ENCODE peak calls at places on chromosome 13, in four cellular contexts. One of them, this sample, is unnamed.

GRCh38 chr13:27177852-27178251 is 6.2 kb upstream of the USP12 start:
- DNase-seq in MM.1S: no peak
- DNase-seq in cardiac muscle cell: no peak
- DNase-seq in AG10803: no peak
- DNase-seq in this sample: no peak

GRCh38 chr13:66205807-66206206 is 1024.3 kb downstream of the PCDH9 start:
- DNase-seq in MM.1S: no peak
- DNase-seq in cardiac muscle cell: no peak
- DNase-seq in AG10803: no peak
- DNase-seq in this sample: no peak

GRCh38 chr13:22196777-22197176 is 525.9 kb downstream of the FGF9 start:
- DNase-seq in MM.1S: no peak
- DNase-seq in cardiac muscle cell: no peak
- DNase-seq in AG10803: no peak
- DNase-seq in this sample: no peak

GRCh38 chr13:93079294-93079693 is 147.3 kb upstream of the GPC6 start:
- DNase-seq in MM.1S: no peak
- DNase-seq in cardiac muscle cell: no peak
- DNase-seq in AG10803: no peak
- DNase-seq in this sample: no peak

GRCh38 chr13:31835932-31836331 is 96.6 kb downstream of the RXFP2 start:
- DNase-seq in MM.1S: no peak
- DNase-seq in cardiac muscle cell: no peak
- DNase-seq in AG10803: peak
- DNase-seq in this sample: no peak

GRCh38 chr13:87778128-87778527 is 107.0 kb downstream of the SLITRK5 start:
- DNase-seq in MM.1S: no peak
- DNase-seq in cardiac muscle cell: no peak
- DNase-seq in AG10803: no peak
- DNase-seq in this sample: no peak

GRCh38 chr13:39881887-39882286 is 226.4 kb downstream of the COG6 start:
- DNase-seq in MM.1S: no peak
- DNase-seq in cardiac muscle cell: no peak
- DNase-seq in AG10803: peak
- DNase-seq in this sample: no peak

GRCh38 chr13:49395416-49396277 is 48.2 kb downstream of the CAB39L start:
- DNase-seq in MM.1S: no peak
- DNase-seq in cardiac muscle cell: no peak
- DNase-seq in AG10803: peak
- DNase-seq in this sample: no peak

GRCh38 chr13:64347662-64348061 is 2882.5 kb downstream of the PCDH9 start:
- DNase-seq in MM.1S: no peak
- DNase-seq in cardiac muscle cell: no peak
- DNase-seq in AG10803: no peak
- DNase-seq in this sample: no peak

GRCh38 chr13:111904701-111905608 is 162.0 kb upstream of the SOX1 start:
- DNase-seq in MM.1S: no peak
- DNase-seq in cardiac muscle cell: no peak
- DNase-seq in AG10803: no peak
- DNase-seq in this sample: no peak

GRCh38 chr13:95067303-95067702 is 233.9 kb downstream of the ABCC4 start:
- DNase-seq in MM.1S: no peak
- DNase-seq in cardiac muscle cell: no peak
- DNase-seq in AG10803: peak
- DNase-seq in this sample: no peak

GRCh38 chr13:50685491-50685890 is 158.0 kb downstream of the DLEU7 start:
- DNase-seq in MM.1S: no peak
- DNase-seq in cardiac muscle cell: peak
- DNase-seq in AG10803: peak
- DNase-seq in this sample: peak

GRCh38 chr13:84774111-84774510 is 891.8 kb upstream of the SLITRK1 start:
- DNase-seq in MM.1S: no peak
- DNase-seq in cardiac muscle cell: no peak
- DNase-seq in AG10803: no peak
- DNase-seq in this sample: no peak

GRCh38 chr13:83829800-83830199 is 52.5 kb downstream of the SLITRK1 start:
- DNase-seq in MM.1S: no peak
- DNase-seq in cardiac muscle cell: no peak
- DNase-seq in AG10803: no peak
- DNase-seq in this sample: no peak

GRCh38 chr13:49610176-49610575 is 18.1 kb upstream of the ARL11 start:
- DNase-seq in MM.1S: no peak
- DNase-seq in cardiac muscle cell: peak
- DNase-seq in AG10803: no peak
- DNase-seq in this sample: no peak

GRCh38 chr13:59562924-59563323 is 600.8 kb downstream of the DIAPH3 start:
- DNase-seq in MM.1S: no peak
- DNase-seq in cardiac muscle cell: no peak
- DNase-seq in AG10803: no peak
- DNase-seq in this sample: no peak

GRCh38 chr13:93224545-93224944 is 2.1 kb upstream of the GPC6 start:
- DNase-seq in MM.1S: no peak
- DNase-seq in cardiac muscle cell: peak
- DNase-seq in AG10803: peak
- DNase-seq in this sample: no peak

GRCh38 chr13:98478134-98479129 is 98.5 kb downstream of the STK24 start:
- DNase-seq in MM.1S: no peak
- DNase-seq in cardiac muscle cell: peak
- DNase-seq in AG10803: peak
- DNase-seq in this sample: peak

GRCh38 chr13:91657283-91657682 is 258.9 kb downstream of the GPC5 start:
- DNase-seq in MM.1S: no peak
- DNase-seq in cardiac muscle cell: no peak
- DNase-seq in AG10803: no peak
- DNase-seq in this sample: no peak

GRCh38 chr13:64234255-64234654 is 2818.6 kb upstream of the PCDH20 start:
- DNase-seq in MM.1S: no peak
- DNase-seq in cardiac muscle cell: no peak
- DNase-seq in AG10803: peak
- DNase-seq in this sample: no peak

GRCh38 chr13:98775844-98776598 is 23.5 kb upstream of the SLC15A1 start:
- DNase-seq in MM.1S: no peak
- DNase-seq in cardiac muscle cell: no peak
- DNase-seq in AG10803: peak
- DNase-seq in this sample: no peak

GRCh38 chr13:77310161-77310560 is 16.7 kb downstream of the MYCBP2 start:
- DNase-seq in MM.1S: no peak
- DNase-seq in cardiac muscle cell: no peak
- DNase-seq in AG10803: no peak
- DNase-seq in this sample: no peak

GRCh38 chr13:83168575-83168974 is 713.7 kb downstream of the SLITRK1 start:
- DNase-seq in MM.1S: no peak
- DNase-seq in cardiac muscle cell: no peak
- DNase-seq in AG10803: peak
- DNase-seq in this sample: no peak

GRCh38 chr13:34943675-34944634 is 1.9 kb downstream of the NBEA start:
- DNase-seq in MM.1S: peak
- DNase-seq in cardiac muscle cell: no peak
- DNase-seq in AG10803: no peak
- DNase-seq in this sample: peak
- H3K4me3 ChIP-seq in MM.1S: peak
- H3K4me3 ChIP-seq in cardiac muscle cell: peak
- H3K4me3 ChIP-seq in AG10803: peak
- H3K4me3 ChIP-seq in this sample: no peak

DNA sequence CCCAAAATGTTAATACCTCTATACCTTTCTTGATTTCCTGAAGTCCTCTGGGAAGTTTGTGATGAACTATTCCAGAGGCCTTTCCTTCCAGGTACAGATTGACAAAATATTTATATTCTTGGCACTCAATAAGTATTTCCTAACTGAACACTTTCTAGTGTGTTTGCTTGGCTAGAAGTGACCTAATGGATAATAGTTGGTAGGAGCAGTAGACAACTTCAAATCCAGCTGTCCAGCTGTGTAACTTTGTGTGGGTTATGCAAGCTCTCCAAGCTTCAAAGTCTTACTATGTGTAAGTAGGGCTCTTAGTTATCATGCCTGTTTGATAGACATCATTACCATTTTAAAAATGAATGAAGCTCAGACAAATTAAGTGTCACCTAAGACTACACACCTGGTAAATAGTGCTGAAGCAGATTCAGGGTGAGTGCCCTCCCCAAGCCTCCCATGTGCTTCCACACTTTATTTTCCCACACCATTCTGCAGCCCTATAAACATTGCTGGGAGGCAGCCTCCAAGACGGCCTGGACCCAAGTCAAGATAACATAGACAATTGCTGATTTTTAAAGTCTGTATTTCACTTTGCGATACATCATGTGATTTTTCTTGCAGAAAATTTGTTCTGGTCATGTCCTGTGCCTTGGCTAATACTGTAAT is 196.6 kb downstream of the NALCN start:
- DNase-seq in MM.1S: no peak
- DNase-seq in cardiac muscle cell: no peak
- DNase-seq in AG10803: no peak
- DNase-seq in this sample: no peak
- TF ChIP-seq CTCF in MM.1S: no peak
- TF ChIP-seq CTCF in cardiac muscle cell: no peak
- TF ChIP-seq CTCF in AG10803: no peak
- TF ChIP-seq CTCF in this sample: no peak

GRCh38 chr13:26048745-26049144 is 3.1 kb downstream of the SHISA2 start:
- DNase-seq in MM.1S: no peak
- DNase-seq in cardiac muscle cell: no peak
- DNase-seq in AG10803: no peak
- DNase-seq in this sample: no peak

GRCh38 chr13:26050568-26051230 is 1.1 kb downstream of the SHISA2 start:
- DNase-seq in MM.1S: no peak
- DNase-seq in cardiac muscle cell: peak
- DNase-seq in AG10803: no peak
- DNase-seq in this sample: no peak

GRCh38 chr13:26053418-26053980 is 1.7 kb upstream of the SHISA2 start:
- DNase-seq in MM.1S: no peak
- DNase-seq in cardiac muscle cell: no peak
- DNase-seq in AG10803: no peak
- DNase-seq in this sample: no peak

GRCh38 chr13:26051231-26052135 is at the start of gene SHISA2:
- DNase-seq in MM.1S: peak
- DNase-seq in cardiac muscle cell: peak
- DNase-seq in AG10803: peak
- DNase-seq in this sample: no peak

DNA sequence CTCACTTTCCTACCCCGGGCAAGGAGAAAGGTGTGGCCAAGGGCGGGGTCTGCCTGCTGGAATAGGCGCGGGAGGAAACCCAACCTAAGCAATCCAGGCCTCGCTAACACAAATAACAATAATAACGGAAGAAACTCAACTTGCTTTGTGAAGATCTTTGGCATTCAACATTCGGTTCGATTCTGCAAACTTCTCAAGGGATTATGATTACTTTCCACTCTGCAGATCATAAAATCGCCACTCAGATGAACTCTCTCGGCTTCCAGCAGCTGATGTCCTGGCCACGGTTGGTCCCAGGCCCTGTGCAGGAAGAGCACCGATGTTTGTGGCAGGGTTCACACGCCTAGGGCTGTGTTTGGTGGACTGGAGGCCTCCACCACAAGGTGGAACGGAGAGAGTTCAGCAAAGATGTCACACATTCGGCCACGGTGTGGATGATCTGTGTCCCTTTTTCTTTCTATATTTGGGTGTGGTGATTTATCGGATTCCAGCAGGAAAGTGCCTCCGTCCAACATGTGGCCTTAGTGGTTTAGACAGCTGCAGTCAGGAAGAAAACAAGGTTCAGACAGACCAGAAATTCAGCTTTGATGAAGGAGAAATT is 420 bp upstream of the SHISA2 start:
- DNase-seq in MM.1S: no peak
- DNase-seq in cardiac muscle cell: no peak
- DNase-seq in AG10803: no peak
- DNase-seq in this sample: no peak
- H3K4me3 ChIP-seq in MM.1S: peak
- H3K4me3 ChIP-seq in cardiac muscle cell: peak
- H3K4me3 ChIP-seq in AG10803: peak
- H3K4me3 ChIP-seq in this sample: no peak

GRCh38 chr13:28678809-28679208 is 19.9 kb downstream of the POMP start:
- DNase-seq in MM.1S: no peak
- DNase-seq in cardiac muscle cell: no peak
- DNase-seq in AG10803: no peak
- DNase-seq in this sample: no peak
- TF ChIP-seq CTCF in MM.1S: no peak
- TF ChIP-seq CTCF in cardiac muscle cell: no peak
- TF ChIP-seq CTCF in AG10803: peak
- TF ChIP-seq CTCF in this sample: peak

DNA sequence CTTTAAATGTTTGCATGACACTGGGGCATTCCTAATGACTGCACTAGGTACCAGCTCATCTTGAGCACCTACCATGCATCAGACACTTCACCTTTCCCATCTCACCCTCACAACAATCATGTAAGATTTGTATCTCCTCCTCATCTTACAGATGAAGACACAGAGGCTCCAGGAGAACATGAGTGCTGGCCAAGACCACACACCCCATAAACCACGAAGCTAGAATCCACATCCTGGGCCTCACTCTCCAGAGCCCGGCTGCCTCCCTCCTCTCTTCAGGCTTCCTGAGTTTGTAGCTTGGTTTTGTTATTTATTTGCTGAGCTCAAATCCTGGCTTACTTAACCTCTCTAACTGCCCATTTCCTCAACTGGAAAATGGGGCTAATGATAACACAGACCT is 25.9 kb downstream of the FAM216B start:
- DNase-seq in MM.1S: no peak
- DNase-seq in cardiac muscle cell: no peak
- DNase-seq in AG10803: peak
- DNase-seq in this sample: peak
- H3K4me3 ChIP-seq in MM.1S: no peak
- H3K4me3 ChIP-seq in cardiac muscle cell: no peak
- H3K4me3 ChIP-seq in AG10803: no peak
- H3K4me3 ChIP-seq in this sample: no peak

GRCh38 chr13:41658057-41658642 is 200.8 kb downstream of the RGCC start:
- DNase-seq in MM.1S: no peak
- DNase-seq in cardiac muscle cell: no peak
- DNase-seq in AG10803: peak
- DNase-seq in this sample: no peak
- TF ChIP-seq CTCF in MM.1S: no peak
- TF ChIP-seq CTCF in cardiac muscle cell: peak
- TF ChIP-seq CTCF in AG10803: no peak
- TF ChIP-seq CTCF in this sample: no peak